ENCODE peak calls at places on chromosomes 13 and 19, in seven cellular contexts. U is bronchial epithelial cell; V is GM23338; A is CD8-positive, alpha-beta memory T cell; Q is uterus; L is left lung; S is cardiac fibroblast. G is an unnamed sample.

GRCh38 chr13:99151516-99151915 is 49.1 kb upstream of the UBAC2 start:
- DNase-seq in Q (no peak), S (peak; percentile 84), U (peak; percentile 98), A (no peak), V (no peak), L (no peak), G (no peak)

GRCh38 chr19:48815870-48816501 is 5.2 kb upstream of the BCAT2 start:
- DNase-seq in Q (no peak), S (peak; percentile 20), A (no peak), V (peak; percentile 63), L (no peak), U (peak; percentile 45), G (no peak)

GRCh38 chr19:47351545-47351944 is 2.4 kb downstream of the DHX34 start:
- DNase-seq in Q (no peak), A (no peak), V (peak; percentile 60), S (peak; percentile 44), U (peak; percentile 22), L (no peak), G (no peak)

GRCh38 chr13:23739597-23739996 is 149.6 kb downstream of the MIPEP start:
- DNase-seq in U (peak; percentile 89), L (no peak), Q (no peak), A (no peak), S (no peak), V (no peak), G (no peak)

GRCh38 chr19:49940482-49940791 is 11.1 kb upstream of the NUP62 start:
- DNase-seq in Q (no peak), V (no peak), U (no peak), S (no peak), L (no peak), A (no peak), G (no peak)

GRCh38 chr13:113366031-113366588 is 2.2 kb upstream of the GRTP1 start:
- DNase-seq in V (no peak), Q (peak; percentile 44), A (no peak), L (no peak), S (no peak), U (no peak), G (no peak)

GRCh38 chr13:100090861-100091260 is 2.0 kb downstream of the PCCA start:
- DNase-seq in U (no peak), A (no peak), Q (no peak), L (no peak), V (no peak), S (no peak), G (no peak)

GRCh38 chr13:44088911-44089851 is 209.5 kb downstream of the LACC1 start:
- DNase-seq in U (no peak), A (no peak), Q (no peak), S (no peak), V (no peak), L (no peak), G (no peak)

GRCh38 chr13:21531475-21531874 is 72.4 kb upstream of the ZDHHC20 start:
- DNase-seq in V (no peak), Q (no peak), U (no peak), L (no peak), S (no peak), A (no peak), G (no peak)

GRCh38 chr19:35882074-35882832 is 13.9 kb downstream of the APLP1 start:
- DNase-seq in A (peak; percentile 59), V (peak; percentile 68), L (no peak), S (peak; percentile 89), U (peak; percentile 76), Q (no peak), G (no peak)

GRCh38 chr13:59261928-59262488 is 901.7 kb downstream of the DIAPH3 start:
- DNase-seq in Q (no peak), V (peak; percentile 79), U (no peak), A (no peak), L (no peak), S (peak; percentile 29), G (no peak)

GRCh38 chr13:102771298-102772041 is 2.1 kb downstream of the TEX30 start:
- DNase-seq in A (no peak), L (no peak), U (no peak), S (no peak), V (no peak), Q (no peak), G (no peak)

GRCh38 chr13:59721889-59722579 is 441.7 kb downstream of the DIAPH3 start:
- DNase-seq in S (no peak), A (no peak), U (no peak), Q (no peak), L (no peak), V (no peak), G (no peak)

GRCh38 chr13:40974460-40975407 is 44.4 kb downstream of the ELF1 start:
- DNase-seq in Q (no peak), U (peak; percentile 68), L (no peak), S (peak; percentile 61), A (peak; percentile 56), V (peak; percentile 78), G (no peak)

GRCh38 chr19:28960986-28961705 is 251.8 kb downstream of the UQCRFS1 start:
- DNase-seq in L (no peak), V (no peak), Q (no peak), S (peak; percentile 92), A (no peak), U (no peak), G (no peak)

GRCh38 chr13:107466326-107466725 is 749.0 kb downstream of the LIG4 start:
- DNase-seq in U (peak; percentile 43), A (no peak), S (peak; percentile 21), Q (no peak), V (no peak), L (no peak), G (no peak)

GRCh38 chr19:51607920-51608562 is 22.2 kb downstream of the SIGLEC5 start:
- DNase-seq in V (peak; percentile 94), L (peak; percentile 87), S (peak; percentile 84), Q (peak; percentile 39), A (no peak), U (peak; percentile 49), G (peak; percentile 91)

GRCh38 chr13:40589285-40590109 is 76.9 kb downstream of the FOXO1 start:
- DNase-seq in L (peak; percentile 59), U (peak; percentile 90), S (peak; percentile 93), Q (no peak), V (no peak), A (no peak), G (no peak)

GRCh38 chr19:31408460-31409124 is 59.4 kb upstream of the TSHZ3 start:
- DNase-seq in S (peak; percentile 98), A (no peak), U (peak; percentile 87), L (no peak), V (no peak), Q (peak; percentile 51), G (no peak)

GRCh38 chr13:72194531-72194930 is 327.5 kb upstream of the DACH1 start:
- DNase-seq in V (no peak), S (peak; percentile 11), Q (no peak), U (no peak), L (no peak), A (no peak), G (no peak)

GRCh38 chr19:48740705-48741030 is 258 bp upstream of the RASIP1 start:
- DNase-seq in S (no peak), L (no peak), V (no peak), U (no peak), Q (no peak), A (peak; percentile 27), G (no peak)

GRCh38 chr13:51370116-51370515 is 30.6 kb downstream of the SERPINE3 start:
- DNase-seq in L (no peak), A (no peak), U (peak; percentile 23), V (no peak), Q (no peak), S (peak; percentile 76), G (no peak)

GRCh38 chr19:45645631-45646344 is 6.6 kb upstream of the EML2 start:
- DNase-seq in S (peak; percentile 89), A (peak; percentile 84), U (peak; percentile 65), L (peak; percentile 76), Q (peak; percentile 28), V (peak; percentile 98), G (peak; percentile 84)

GRCh38 chr19:45643024-45643926 is 4.1 kb upstream of the EML2 start:
- DNase-seq in U (peak; percentile 59), L (peak; percentile 84), V (peak; percentile 92), S (peak; percentile 87), A (peak; percentile 89), Q (peak; percentile 76), G (peak; percentile 91)

GRCh38 chr19:45645068-45645630 is 6.0 kb upstream of the EML2 start:
- DNase-seq in S (no peak), U (no peak), Q (no peak), A (no peak), V (no peak), L (no peak), G (peak; percentile 65)

GRCh38 chr19:45646345-45646698 is 7.1 kb upstream of the EML2 start:
- DNase-seq in V (no peak), S (no peak), U (no peak), Q (no peak), L (no peak), A (no peak), G (no peak)

DNA sequence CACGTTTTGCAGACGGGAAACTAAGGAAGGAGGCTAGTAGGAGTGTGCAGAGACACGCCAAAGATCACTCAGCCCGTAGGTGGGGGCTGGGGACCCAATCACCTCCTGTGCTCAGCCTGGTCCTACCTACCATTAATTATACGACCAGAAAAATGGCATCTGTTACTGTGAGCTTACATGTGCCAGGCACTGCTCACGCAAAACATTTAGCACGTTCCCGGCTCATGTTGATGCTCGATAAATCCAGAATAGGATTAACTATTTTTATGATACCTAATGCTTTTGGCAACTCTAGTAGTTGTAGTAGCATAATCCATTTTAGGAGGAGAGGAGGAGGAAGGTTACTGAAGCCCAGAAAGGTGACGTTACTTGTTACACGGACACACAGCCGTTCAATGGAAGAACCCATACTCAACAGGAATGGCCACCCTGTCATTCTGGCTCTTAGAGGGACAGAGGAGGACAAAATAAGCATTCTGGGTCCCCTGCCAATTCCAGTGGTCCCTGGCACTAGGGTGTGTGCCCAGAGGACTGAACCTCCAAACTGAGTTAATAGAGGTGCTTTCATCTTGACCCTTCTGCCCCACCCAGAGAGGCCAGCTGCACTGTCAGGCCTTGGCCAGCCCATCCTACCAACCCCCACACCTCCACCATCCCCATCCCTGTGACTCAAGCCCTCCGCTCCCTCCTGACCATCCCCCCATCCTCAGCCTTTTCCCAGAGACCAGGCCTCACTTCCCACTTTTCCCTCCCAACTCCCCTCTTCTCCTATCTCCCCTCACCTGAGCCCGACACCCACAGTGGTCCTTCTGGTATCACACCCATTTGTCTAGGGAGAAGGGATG is 5.0 kb upstream of the EML2 start:
- DNase-seq in L (no peak), Q (no peak), U (no peak), S (no peak), A (no peak), V (no peak), G (no peak)
- H3K4me3 ChIP-seq in L (no peak overlapping the region), Q (no peak overlapping the region), U (no peak overlapping the region), S (no peak overlapping the region), A (no peak overlapping the region), V (peak overlapping the region; percentile 90), G (no peak overlapping the region)

GRCh38 chr19:39099341-39099740 is 15.2 kb downstream of the ACP7 start:
- DNase-seq in Q (no peak), V (peak; percentile 38), S (no peak), A (no peak), U (no peak), L (no peak), G (no peak)
- H3K4me3 ChIP-seq in Q (no peak overlapping the region), V (peak overlapping the region; percentile 83), S (no peak overlapping the region), A (no peak overlapping the region), U (no peak overlapping the region), L (no peak overlapping the region), G (no peak overlapping the region)

GRCh38 chr19:34500656-34501120 is 19.1 kb downstream of the WTIP start:
- DNase-seq in S (no peak), V (peak; percentile 24), L (peak; percentile 27), U (no peak), A (no peak), Q (no peak), G (peak; percentile 57)
- H3K4me3 ChIP-seq in S (no peak overlapping the region), V (peak overlapping the region; percentile 50), L (no peak overlapping the region), U (no peak overlapping the region), A (no peak overlapping the region), Q (no peak overlapping the region), G (no peak overlapping the region)

GRCh38 chr19:36973844-36974195 is 57.7 kb downstream of the ZNF568 start:
- DNase-seq in L (no peak), V (no peak), Q (no peak), U (no peak), S (no peak), A (peak; percentile 47), G (no peak)
- H3K4me3 ChIP-seq in L (peak overlapping the region; percentile 63), V (peak overlapping the region; percentile 99), Q (peak overlapping the region; percentile 52), U (peak overlapping the region; percentile 64), S (peak overlapping the region; percentile 68), A (peak overlapping the region; percentile 72), G (peak overlapping the region; percentile 88)